ENCODE peak calls at places on chromosomes 12 and 14, in six cellular contexts. M, E, C, I, R and F are unnamed samples.

GRCh38 chr12:48952691-48953090 is 4.6 kb downstream of the ARF3 start:
- DNase-seq in M (no peak), E (no peak), C (no peak), I (no peak), R (no peak), F (no peak)

GRCh38 chr12:50637870-50638481 is 125.9 kb upstream of the ATF1 start:
- DNase-seq in M (no peak), E (no peak), C (peak), I (no peak), R (peak), F (peak)

GRCh38 chr14:54490448-54490805 is 1.6 kb upstream of the GMFB start:
- DNase-seq in M (no peak), E (no peak), C (no peak), I (no peak), R (no peak), F (peak)

GRCh38 chr12:42129595-42130204 is 15.0 kb downstream of the GXYLT1 start:
- DNase-seq in M (no peak), E (no peak), C (peak), I (peak), R (peak), F (peak)

GRCh38 chr12:15601210-15601800 is 187.9 kb downstream of the EPS8 start:
- DNase-seq in M (no peak), E (no peak), C (no peak), I (no peak), R (no peak), F (peak)

GRCh38 chr12:123431951-123432886 is 4.3 kb downstream of the RILPL2 start:
- DNase-seq in M (no peak), E (no peak), C (no peak), I (no peak), R (no peak), F (peak)

GRCh38 chr14:88241810-88242209 is 81.3 kb downstream of the KCNK10 start:
- DNase-seq in M (no peak), E (no peak), C (no peak), I (no peak), R (no peak), F (no peak)

GRCh38 chr14:100529561-100530031 is 57.6 kb downstream of the BEGAIN start:
- DNase-seq in M (no peak), E (no peak), C (no peak), I (no peak), R (no peak), F (no peak)

GRCh38 chr14:94713115-94713514 is 56.8 kb downstream of the GSC start:
- DNase-seq in M (no peak), E (no peak), C (no peak), I (no peak), R (no peak), F (no peak)

GRCh38 chr14:65290830-65291229 is 121.7 kb upstream of the FUT8 start:
- DNase-seq in M (no peak), E (no peak), C (peak), I (peak), R (no peak), F (peak)

GRCh38 chr14:58479975-58480374 is 52.5 kb downstream of the KIAA0586 start:
- DNase-seq in M (no peak), E (no peak), C (no peak), I (no peak), R (no peak), F (peak)

GRCh38 chr14:59631237-59631636 is 54.6 kb upstream of the CCDC175 start:
- DNase-seq in M (peak), E (peak), C (peak), I (no peak), R (peak), F (peak)

GRCh38 chr14:59238242-59238641 is 49.8 kb downstream of the DAAM1 start:
- DNase-seq in M (no peak), E (no peak), C (no peak), I (no peak), R (peak), F (no peak)

GRCh38 chr12:112126916-112127315 is 1.6 kb downstream of the TRAFD1 start:
- DNase-seq in M (no peak), E (no peak), C (no peak), I (no peak), R (no peak), F (no peak)

GRCh38 chr12:93803408-93803807 is 126.2 kb downstream of the CRADD start:
- DNase-seq in M (no peak), E (no peak), C (no peak), I (no peak), R (no peak), F (no peak)

GRCh38 chr12:29609431-29610215 is 112.1 kb upstream of the OVCH1 start:
- DNase-seq in M (no peak), E (no peak), C (no peak), I (no peak), R (no peak), F (no peak)

GRCh38 chr12:29610473-29611174 is 113.1 kb upstream of the OVCH1 start:
- DNase-seq in M (no peak), E (no peak), C (no peak), I (no peak), R (peak), F (no peak)

GRCh38 chr12:29612912-29613311 is 115.4 kb upstream of the OVCH1 start:
- DNase-seq in M (no peak), E (no peak), C (no peak), I (no peak), R (no peak), F (no peak)

GRCh38 chr12:29611906-29612305 is 114.4 kb upstream of the OVCH1 start:
- DNase-seq in M (no peak), E (no peak), C (no peak), I (no peak), R (no peak), F (no peak)

GRCh38 chr12:29608581-29608980 is 111.1 kb upstream of the OVCH1 start:
- DNase-seq in M (no peak), E (no peak), C (no peak), I (no peak), R (no peak), F (no peak)
- TF ChIP-seq CTCF in M (no peak), E (no peak), C (no peak), I (no peak), R (no peak), F (no peak)

DNA sequence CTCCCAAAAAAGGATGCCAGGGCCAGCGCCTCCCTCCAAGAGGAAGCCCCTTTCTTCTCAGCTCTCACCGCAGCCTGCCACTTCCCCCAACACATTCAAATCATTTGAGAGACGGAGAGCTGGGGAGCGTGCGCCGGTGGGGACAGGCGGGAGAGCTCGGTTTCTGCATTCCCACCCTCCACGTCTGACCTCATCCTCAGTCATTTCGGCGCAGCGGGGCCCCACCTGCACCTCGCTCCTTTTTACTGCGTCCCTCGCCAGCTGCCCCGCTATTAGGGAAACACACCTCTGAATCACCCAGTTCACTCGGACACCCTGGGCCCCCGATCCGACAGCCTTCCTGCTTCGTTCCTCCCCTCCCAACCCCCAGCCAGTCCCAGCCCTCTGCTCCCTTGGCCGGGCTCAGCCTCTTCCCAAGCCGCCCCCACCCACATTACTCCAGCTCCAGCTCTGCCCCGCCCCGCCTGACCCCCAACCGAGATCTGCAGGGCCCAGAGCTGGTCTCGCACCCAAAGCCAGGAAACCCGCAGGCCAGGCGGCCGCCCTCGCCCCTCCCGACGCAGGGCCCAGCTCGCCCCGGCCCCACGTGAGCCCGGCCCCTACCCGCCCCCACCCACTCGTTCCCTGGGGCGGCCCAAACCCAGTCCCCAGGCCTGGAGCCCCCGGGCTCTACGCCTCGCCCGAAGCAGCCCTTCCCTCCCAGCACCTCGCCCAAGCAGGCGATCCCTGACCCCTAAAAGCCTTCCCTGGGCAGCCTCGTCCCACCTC is 797 bp downstream of the CORO1C start:
- DNase-seq in M (peak), E (peak), C (peak), I (peak), R (peak), F (peak)
- TF ChIP-seq MAX in M (peak), E (peak), C (peak), I (peak), R (peak), F (peak)

GRCh38 chr14:46136456-46136855 is 515.1 kb downstream of the RPL10L start:
- DNase-seq in M (no peak), E (no peak), C (no peak), I (no peak), R (no peak), F (no peak)

GRCh38 chr14:46139668-46140067 is 511.9 kb downstream of the RPL10L start:
- DNase-seq in M (no peak), E (no peak), C (no peak), I (no peak), R (no peak), F (no peak)

GRCh38 chr14:46137786-46138185 is 513.8 kb downstream of the RPL10L start:
- DNase-seq in M (no peak), E (no peak), C (no peak), I (no peak), R (no peak), F (no peak)

DNA sequence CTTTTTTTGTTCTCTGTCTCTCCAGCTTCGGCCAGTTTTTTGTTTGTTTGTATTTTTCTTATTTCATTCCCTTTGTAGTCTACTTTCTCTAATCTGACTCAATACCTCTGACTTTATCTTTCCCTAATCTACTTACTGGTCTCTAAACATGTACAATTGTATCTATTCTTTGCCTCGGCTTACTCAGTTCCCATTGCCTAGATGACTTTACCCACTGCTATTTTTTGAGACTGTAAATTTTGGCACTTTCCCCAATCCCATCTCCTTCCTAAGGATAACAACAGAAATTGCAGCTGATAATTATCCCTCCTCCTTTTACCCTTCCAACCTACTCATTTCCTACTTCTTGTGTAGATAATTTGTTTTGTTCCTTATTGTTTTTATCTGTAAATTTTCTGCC is 511.1 kb downstream of the RPL10L start:
- DNase-seq in M (no peak), E (no peak), C (no peak), I (no peak), R (no peak), F (no peak)
- H3K4me3 ChIP-seq in M (no peak), E (no peak), C (no peak), I (no peak), R (no peak), F (no peak)

GRCh38 chr12:44000309-44000952 is 164.6 kb downstream of the TMEM117 start:
- DNase-seq in M (peak), E (peak), C (peak), I (peak), R (peak), F (peak)
- TF ChIP-seq CTCF in M (peak), E (peak), C (peak), I (peak), R (peak), F (peak)

GRCh38 chr12:34398366-34398705 is 376.0 kb downstream of the ALG10 start:
- DNase-seq in M (peak), E (peak), C (no peak), I (no peak), R (peak), F (no peak)
- TF ChIP-seq MAX in M (no peak), E (no peak), C (no peak), I (no peak), R (no peak), F (no peak)

GRCh38 chr12:32874083-32874482 is 22.5 kb downstream of the PKP2 start:
- DNase-seq in M (no peak), E (no peak), C (no peak), I (no peak), R (no peak), F (no peak)

GRCh38 chr12:32875990-32876389 is 20.6 kb downstream of the PKP2 start:
- DNase-seq in M (no peak), E (no peak), C (no peak), I (no peak), R (no peak), F (no peak)

GRCh38 chr12:32874926-32875325 is 21.7 kb downstream of the PKP2 start:
- DNase-seq in M (no peak), E (no peak), C (no peak), I (no peak), R (no peak), F (no peak)

GRCh38 chr12:32881107-32881506 is 15.5 kb downstream of the PKP2 start:
- DNase-seq in M (no peak), E (no peak), C (no peak), I (no peak), R (peak), F (no peak)

DNA sequence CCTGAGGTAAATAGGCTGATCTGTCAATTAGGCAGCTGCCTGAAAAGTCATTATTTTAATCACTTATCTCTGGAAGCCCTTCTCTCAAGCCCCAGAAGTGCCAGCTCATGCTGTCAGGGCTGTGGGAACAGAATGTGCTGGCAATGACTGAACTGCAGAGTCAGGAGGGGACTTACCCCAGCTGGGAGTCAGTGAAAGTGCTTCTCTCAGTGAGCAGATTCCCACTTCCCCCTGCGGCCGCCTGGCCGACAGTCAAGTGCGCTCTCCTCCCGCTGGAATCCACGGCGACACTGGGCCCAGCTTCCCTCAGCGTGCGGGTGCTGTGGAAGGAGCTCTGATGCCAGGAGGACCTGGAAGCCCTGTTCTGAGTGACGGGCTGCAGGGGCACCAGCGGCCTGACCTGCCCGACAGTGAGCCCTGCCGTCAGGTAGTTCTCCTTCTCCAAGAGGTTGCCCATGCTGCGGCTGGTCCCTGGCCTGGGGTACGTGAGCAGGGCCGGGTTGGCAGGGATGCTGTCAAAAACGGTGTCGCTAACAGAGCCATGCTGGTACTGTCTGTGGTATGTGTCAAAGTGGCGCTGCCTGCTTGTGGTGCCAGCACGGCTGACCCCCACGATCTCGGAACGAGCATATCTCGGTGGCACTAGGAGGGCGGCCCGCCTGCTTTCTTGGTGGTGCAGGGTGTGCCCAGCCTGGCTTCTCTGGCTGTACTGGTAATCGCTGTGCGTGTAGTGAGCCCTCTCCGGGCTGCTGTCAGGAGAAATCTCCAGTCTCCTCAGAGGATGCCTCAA is 18.7 kb downstream of the PKP2 start:
- DNase-seq in M (no peak), E (no peak), C (no peak), I (no peak), R (peak), F (no peak)
- H3K4me3 ChIP-seq in M (no peak), E (no peak), C (no peak), I (no peak), R (no peak), F (no peak)

DNA sequence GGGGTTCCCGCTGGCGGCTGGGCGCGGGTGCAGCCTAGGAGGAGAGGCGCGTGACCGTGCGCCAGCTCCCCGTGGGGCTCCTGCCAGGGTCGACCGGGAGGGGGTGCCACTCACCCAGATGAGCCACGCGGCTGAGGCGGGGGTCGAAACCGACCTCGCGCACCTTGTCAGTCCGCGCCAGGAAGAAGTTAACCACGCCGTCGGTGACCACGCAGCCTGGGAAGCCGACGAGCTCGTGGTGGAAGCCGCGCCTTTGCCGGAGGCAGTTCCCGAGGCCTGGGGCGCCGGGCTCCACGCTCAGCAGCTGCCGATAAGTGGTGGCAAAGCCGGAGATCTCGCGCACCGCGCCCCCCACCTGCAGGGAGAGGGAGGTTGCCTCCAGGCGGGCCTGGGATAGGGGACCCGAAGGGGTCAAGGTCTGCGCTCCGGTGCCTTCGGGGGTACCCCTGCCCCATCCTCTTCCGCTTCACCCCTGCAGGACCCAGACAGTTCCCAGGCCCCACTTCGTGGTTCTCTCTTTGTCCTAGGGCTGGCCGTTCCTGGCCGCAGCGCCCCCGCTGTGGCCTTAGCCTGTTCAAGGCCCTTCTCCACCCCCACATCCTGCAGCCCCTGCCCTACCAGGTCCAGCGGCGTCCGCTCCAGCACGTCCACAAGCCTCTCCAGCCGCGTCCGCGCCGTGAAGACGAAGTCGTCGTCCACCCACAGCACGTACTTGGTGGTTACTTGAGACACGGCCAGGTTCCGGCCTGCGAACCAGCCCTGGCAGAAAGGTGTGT is 5.3 kb downstream of the B4GALNT1 start:
- DNase-seq in M (no peak), E (peak), C (no peak), I (no peak), R (peak), F (no peak)
- TF ChIP-seq CTCF in M (no peak), E (peak), C (no peak), I (no peak), R (no peak), F (no peak)

DNA sequence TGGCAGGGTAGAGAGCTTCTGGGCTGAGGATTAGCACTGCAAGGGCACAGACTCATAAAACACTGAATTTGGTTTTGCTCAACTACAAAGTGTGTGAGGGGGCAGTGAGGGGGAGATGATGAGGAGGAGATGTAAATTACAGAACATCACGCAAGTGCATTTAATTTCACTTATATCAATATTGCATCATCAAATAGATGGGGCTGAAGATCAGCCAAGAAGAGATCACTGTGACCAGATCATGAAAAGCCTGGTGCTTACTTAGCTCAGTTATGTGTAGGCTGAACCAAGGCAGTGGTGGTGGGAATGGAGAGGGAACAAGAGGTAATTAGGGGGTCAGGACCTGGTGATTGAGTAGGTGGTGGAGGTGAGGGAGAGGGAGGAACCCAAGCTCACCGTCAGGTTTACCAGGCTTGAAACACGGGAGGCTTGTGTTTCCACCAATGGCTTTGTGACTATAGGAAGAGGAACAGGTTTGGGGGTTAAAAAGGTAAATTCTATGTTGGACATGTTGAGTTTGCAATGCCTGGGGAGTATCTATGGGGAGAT is 11.3 kb downstream of the FOS start:
- DNase-seq in M (no peak), E (no peak), C (no peak), I (no peak), R (no peak), F (no peak)
- TF ChIP-seq MAX in M (no peak), E (no peak), C (no peak), I (no peak), R (no peak), F (no peak)

GRCh38 chr12:54021006-54021405 is 7.2 kb upstream of the HOXC6 start:
- DNase-seq in M (no peak), E (no peak), C (no peak), I (no peak), R (no peak), F (no peak)
- H3K4me3 ChIP-seq in M (no peak), E (no peak), C (no peak), I (no peak), R (no peak), F (no peak)

GRCh38 chr14:35384386-35385041 is 20.0 kb downstream of the NFKBIA start:
- DNase-seq in M (no peak), E (no peak), C (peak), I (no peak), R (no peak), F (no peak)
- TF ChIP-seq CTCF in M (peak), E (no peak), C (peak), I (no peak), R (no peak), F (no peak)